ENCODE peak calls at places on chromosome 4, in four cellular contexts. R is MM.1S, S is neural progenitor cell, G is transverse colon. A is an unnamed sample.
A peak's percentile ranks its signal among the peaks of the same experiment; 100 is the strongest.

GRCh38 chr4:15963001-15963451 is at the start of gene FGFBP2:
- DNase-seq in G (peak; percentile 59), S (peak; percentile 67), R (no peak), A (no peak)

GRCh38 chr4:26821677-26822503 is 38.8 kb upstream of the STIM2 start:
- DNase-seq in G (no peak), R (no peak), S (no peak), A (no peak)

GRCh38 chr4:1250527-1250812 is 1.5 kb upstream of the CTBP1 start:
- DNase-seq in R (no peak), S (no peak), G (no peak), A (no peak)

GRCh38 chr4:118770741-118771187 is 65.2 kb downstream of the SEC24D start:
- DNase-seq in R (no peak), S (no peak), G (no peak), A (no peak)

GRCh38 chr4:137427411-137427810 is 104.9 kb downstream of the PCDH18 start:
- DNase-seq in G (no peak), R (no peak), S (no peak), A (no peak)

GRCh38 chr4:89949782-89950387 is 55.2 kb downstream of the MMRN1 start:
- DNase-seq in S (no peak), G (no peak), R (peak; percentile 31), A (no peak)

GRCh38 chr4:89823416-89823815 is 13.5 kb downstream of the SNCA start:
- DNase-seq in G (no peak), S (no peak), R (no peak), A (no peak)

GRCh38 chr4:7850489-7850888 is 89.2 kb downstream of the AFAP1 start:
- DNase-seq in G (no peak), S (peak; percentile 20), R (no peak), A (no peak)

GRCh38 chr4:7226464-7226863 is 34.1 kb downstream of the SORCS2 start:
- DNase-seq in S (peak; percentile 68), R (no peak), G (no peak), A (no peak)

GRCh38 chr4:154911097-154911496 is 130.0 kb downstream of the RBM46 start:
- DNase-seq in S (peak; percentile 49), G (no peak), R (no peak), A (no peak)

GRCh38 chr4:32607978-32608377 is 1887.8 kb downstream of the PCDH7 start:
- DNase-seq in G (no peak), R (no peak), S (no peak), A (no peak)

GRCh38 chr4:158903472-158904043 is 134.7 kb downstream of the FNIP2 start:
- DNase-seq in S (no peak), R (no peak), G (no peak), A (no peak)

GRCh38 chr4:120853101-120853940 is 69.2 kb downstream of the PRDM5 start:
- DNase-seq in R (no peak), G (no peak), S (no peak), A (no peak)

GRCh38 chr4:41074227-41074626 is 140.1 kb downstream of the APBB2 start:
- DNase-seq in R (no peak), G (no peak), S (no peak), A (no peak)

GRCh38 chr4:139866270-139866962 is 200.8 kb downstream of the MGST2 start:
- DNase-seq in G (no peak), S (no peak), R (no peak), A (no peak)

GRCh38 chr4:24137963-24138601 is 248.2 kb upstream of the PPARGC1A start:
- DNase-seq in S (no peak), R (no peak), G (peak; percentile 73), A (no peak)

GRCh38 chr4:39341075-39341725 is 25.0 kb downstream of the RFC1 start:
- DNase-seq in G (no peak), S (no peak), R (no peak), A (peak; percentile 63)

GRCh38 chr4:6470502-6471302 is 1.7 kb downstream of the PPP2R2C start:
- DNase-seq in G (no peak), S (peak; percentile 66), R (no peak), A (peak; percentile 31)

DNA sequence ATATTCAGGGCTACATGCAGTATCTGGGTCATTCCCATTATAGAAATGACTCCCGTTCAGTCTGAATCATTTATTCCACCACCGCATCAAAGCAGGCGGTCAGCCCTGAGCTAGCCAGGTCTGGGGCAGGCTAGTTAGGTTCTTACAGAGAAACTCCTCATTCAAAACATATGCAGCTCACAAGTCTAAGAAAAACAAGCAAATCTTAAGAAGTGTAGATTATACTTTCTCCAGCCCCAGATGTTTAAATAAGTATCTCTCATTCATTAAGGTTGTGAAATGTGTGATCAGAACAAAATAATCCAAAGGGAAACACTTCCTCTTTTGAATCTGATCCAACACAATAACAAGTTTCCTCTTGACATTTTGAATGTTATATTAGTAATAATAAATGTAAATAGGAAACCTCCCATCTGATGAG is 441.9 kb downstream of the INPP4B start:
- DNase-seq in S (no peak), R (no peak), G (no peak), A (no peak)
- H3K4me1 ChIP-seq in S (peaks cover 30% of the 10 kb centered on the region), R (peaks cover 11% of the 10 kb centered on the region), G (no peaks in the 10 kb centered on the region), A (peaks cover 11% of the 10 kb centered on the region)

GRCh38 chr4:47213106-47213505 is 181.7 kb downstream of the GABRB1 start:
- DNase-seq in R (no peak), S (no peak), G (no peak), A (no peak)
- H3K4me1 ChIP-seq in R (no peaks in the 10 kb centered on the region), S (no peaks in the 10 kb centered on the region), G (no peaks in the 10 kb centered on the region), A (no peaks in the 10 kb centered on the region)

GRCh38 chr4:38055566-38055965 is 95.4 kb downstream of the PTTG2 start:
- DNase-seq in S (no peak), R (no peak), G (no peak), A (no peak)
- H3K4me1 ChIP-seq in S (no peaks in the 10 kb centered on the region), R (no peaks in the 10 kb centered on the region), G (no peaks in the 10 kb centered on the region), A (peaks cover 11% of the 10 kb centered on the region)

DNA sequence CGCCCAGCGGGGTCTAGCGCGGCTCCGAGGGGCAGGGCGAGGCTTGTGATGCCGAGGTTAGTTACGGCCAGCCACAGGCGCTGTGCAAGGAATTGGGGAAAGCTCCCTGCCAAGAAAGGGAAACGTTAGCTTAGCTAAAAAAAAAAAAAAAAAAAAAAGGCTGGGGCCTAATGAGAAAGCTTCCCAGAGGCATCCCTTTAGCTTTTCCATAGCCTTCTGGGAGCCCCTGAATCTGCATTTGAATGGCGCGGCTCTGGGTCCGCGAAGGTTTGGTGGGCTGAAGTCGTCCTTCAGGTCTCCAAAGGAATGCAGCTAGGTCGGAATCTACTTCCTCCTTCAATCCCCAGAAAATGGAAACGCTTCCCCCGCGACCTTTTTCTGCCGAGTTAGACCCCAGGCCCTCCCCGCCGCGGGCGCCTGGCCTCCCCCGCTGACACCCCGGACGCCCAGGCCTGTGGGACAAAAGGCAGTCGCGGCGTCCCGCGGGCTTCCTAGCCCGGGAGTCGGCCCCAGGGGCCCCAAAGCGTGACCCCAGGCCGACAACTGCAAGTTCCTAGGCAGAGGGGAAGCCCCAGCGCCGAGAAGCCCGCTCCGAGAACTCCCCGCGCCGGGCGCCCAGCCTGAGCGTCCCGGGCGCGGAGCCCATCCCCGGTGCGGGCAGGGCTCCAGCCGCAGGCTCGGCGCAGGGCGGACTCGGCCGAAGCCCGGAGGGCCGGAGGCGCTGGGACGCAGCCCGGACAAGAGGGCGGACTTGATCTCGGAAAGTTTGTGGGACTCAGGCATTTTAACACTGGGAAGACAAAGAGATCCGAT is 598 bp upstream of the FAT1 start:
- DNase-seq in G (peak; percentile 58), R (peak; percentile 54), S (peak; percentile 75), A (peak; percentile 77)
- H3K4me1 ChIP-seq in G (no peaks in the 10 kb centered on the region), R (no peaks in the 10 kb centered on the region), S (peaks cover 24% of the 10 kb centered on the region), A (peaks cover 36% of the 10 kb centered on the region)

DNA sequence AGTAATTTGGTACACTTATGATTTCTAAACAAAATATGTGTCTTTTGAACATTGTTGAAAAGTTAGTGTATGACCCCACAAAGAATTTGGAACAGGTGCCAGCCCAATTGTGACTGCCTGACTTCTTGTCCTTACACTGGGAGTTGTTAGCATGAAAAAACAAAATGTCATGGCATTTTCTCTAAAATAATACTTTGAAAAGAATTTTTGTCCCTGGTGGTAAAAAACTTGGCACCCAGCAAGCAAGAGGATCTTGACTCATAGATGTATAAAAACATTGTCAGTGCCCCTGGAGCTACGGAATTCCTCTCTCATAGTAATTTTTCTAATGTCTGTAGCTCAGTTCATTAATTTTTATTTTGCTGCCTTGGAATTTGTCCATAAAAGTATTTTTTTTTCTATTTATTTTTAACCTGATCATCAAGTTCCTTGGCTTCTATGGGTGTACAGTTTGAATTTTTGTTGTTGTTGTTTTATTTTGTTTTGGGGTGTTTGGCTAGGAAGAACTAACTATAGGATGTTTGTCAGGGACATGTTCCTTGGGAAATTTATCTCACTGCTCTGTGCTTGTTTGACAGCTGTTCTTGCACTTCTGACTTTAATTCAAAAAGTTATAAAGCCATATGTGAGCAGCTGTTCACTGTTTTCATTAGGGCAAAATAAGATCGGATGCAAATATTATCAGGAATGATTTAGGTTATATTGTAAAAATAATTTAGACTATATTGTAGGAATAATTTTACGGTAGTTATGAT is 95.4 kb upstream of the NUDT6 start:
- DNase-seq in S (no peak), G (no peak), R (no peak), A (no peak)
- H3K4me1 ChIP-seq in S (no peaks in the 10 kb centered on the region), G (no peaks in the 10 kb centered on the region), R (no peaks in the 10 kb centered on the region), A (no peaks in the 10 kb centered on the region)

DNA sequence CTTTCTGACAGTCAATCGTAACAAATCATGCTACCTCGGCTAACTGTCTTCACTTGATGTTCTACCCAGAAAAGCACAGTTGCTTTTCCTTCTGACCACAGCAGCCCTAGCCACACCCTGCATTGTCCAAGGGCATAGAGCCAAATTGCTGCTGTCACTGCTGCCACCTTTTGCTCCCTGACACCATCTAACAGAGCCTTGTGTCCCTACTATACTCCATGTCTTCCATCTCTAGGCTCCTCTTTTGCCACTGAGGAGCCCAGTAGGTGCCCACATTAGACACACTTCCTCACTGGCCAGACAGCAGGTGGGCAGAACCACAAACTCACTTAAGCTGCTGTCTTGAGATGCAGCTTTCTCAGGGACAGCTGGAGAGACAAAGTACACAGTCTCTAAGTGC is 91.4 kb downstream of the ANXA3 start:
- DNase-seq in S (no peak), R (no peak), G (peak; percentile 59), A (no peak)
- H3K4me1 ChIP-seq in S (no peaks in the 10 kb centered on the region), R (peaks cover 23% of the 10 kb centered on the region), G (peaks cover 7% of the 10 kb centered on the region), A (peaks cover 16% of the 10 kb centered on the region)

GRCh38 chr4:108149588-108150380 is 18.9 kb downstream of the LEF1 start:
- DNase-seq in S (no peak), G (no peak), R (no peak), A (no peak)
- H3K4me1 ChIP-seq in S (peaks cover 12% of the 10 kb centered on the region), G (no peaks in the 10 kb centered on the region), R (peaks cover 10% of the 10 kb centered on the region), A (no peaks in the 10 kb centered on the region)

GRCh38 chr4:174707897-174708296 is 121.2 kb downstream of the GLRA3 start:
- DNase-seq in R (no peak), S (no peak), G (no peak), A (no peak)
- H3K4me1 ChIP-seq in R (no peaks in the 10 kb centered on the region), S (peaks cover under 1% of the 10 kb centered on the region), G (no peaks in the 10 kb centered on the region), A (no peaks in the 10 kb centered on the region)

GRCh38 chr4:151689211-151689991 is 71.4 kb downstream of the GATB start:
- DNase-seq in R (no peak), G (no peak), S (no peak), A (no peak)
- H3K4me1 ChIP-seq in R (peaks cover 16% of the 10 kb centered on the region), G (peaks cover 6% of the 10 kb centered on the region), S (peaks cover 24% of the 10 kb centered on the region), A (no peaks in the 10 kb centered on the region)

A was measured in body of pancreas.